ENCODE peak calls at places on chromosomes 13 and 19, in four cellular contexts. One of them, this sample, is unnamed.

GRCh38 chr13:33180009-33180804 is 105.3 kb downstream of the STARD13 start:
- DNase-seq in esophagus squamous epithelium: no peak
- DNase-seq in CD4-positive, CD25-positive, alpha-beta regulatory T cell: no peak
- DNase-seq in endodermal cell: no peak
- DNase-seq in this sample: no peak

GRCh38 chr13:112968380-112968909 is 569 bp upstream of the MCF2L start:
- DNase-seq in CD4-positive, CD25-positive, alpha-beta regulatory T cell: peak; percentile 43
- DNase-seq in esophagus squamous epithelium: no peak
- DNase-seq in endodermal cell: peak; percentile 79
- DNase-seq in this sample: no peak

GRCh38 chr13:46640843-46641242 is 87.9 kb downstream of the LRCH1 start:
- DNase-seq in CD4-positive, CD25-positive, alpha-beta regulatory T cell: no peak
- DNase-seq in endodermal cell: no peak
- DNase-seq in esophagus squamous epithelium: no peak
- DNase-seq in this sample: no peak

GRCh38 chr19:49861127-49861526 is 6.2 kb downstream of the PNKP start:
- DNase-seq in endodermal cell: peak; percentile 77
- DNase-seq in CD4-positive, CD25-positive, alpha-beta regulatory T cell: no peak
- DNase-seq in esophagus squamous epithelium: no peak
- DNase-seq in this sample: no peak

GRCh38 chr13:97205971-97206370 is 16.2 kb upstream of the MBNL2 start:
- DNase-seq in endodermal cell: no peak
- DNase-seq in esophagus squamous epithelium: no peak
- DNase-seq in CD4-positive, CD25-positive, alpha-beta regulatory T cell: no peak
- DNase-seq in this sample: no peak

GRCh38 chr19:50204811-50205675 is 1.6 kb downstream of the MYH14 start:
- DNase-seq in CD4-positive, CD25-positive, alpha-beta regulatory T cell: no peak
- DNase-seq in esophagus squamous epithelium: no peak
- DNase-seq in endodermal cell: peak; percentile 97
- DNase-seq in this sample: no peak

GRCh38 chr13:45933203-45934014 is 81.9 kb upstream of the SIAH3 start:
- DNase-seq in endodermal cell: no peak
- DNase-seq in esophagus squamous epithelium: no peak
- DNase-seq in CD4-positive, CD25-positive, alpha-beta regulatory T cell: no peak
- DNase-seq in this sample: no peak

GRCh38 chr13:42746846-42747245 is 34.5 kb upstream of the FAM216B start:
- DNase-seq in CD4-positive, CD25-positive, alpha-beta regulatory T cell: no peak
- DNase-seq in esophagus squamous epithelium: no peak
- DNase-seq in endodermal cell: no peak
- DNase-seq in this sample: no peak

GRCh38 chr13:30026093-30026492 is 175.7 kb upstream of the UBL3 start:
- DNase-seq in endodermal cell: no peak
- DNase-seq in CD4-positive, CD25-positive, alpha-beta regulatory T cell: no peak
- DNase-seq in esophagus squamous epithelium: no peak
- DNase-seq in this sample: no peak

GRCh38 chr19:42461700-42462324 is 19.1 kb upstream of the CXCL17 start:
- DNase-seq in CD4-positive, CD25-positive, alpha-beta regulatory T cell: no peak
- DNase-seq in endodermal cell: no peak
- DNase-seq in esophagus squamous epithelium: no peak
- DNase-seq in this sample: no peak

GRCh38 chr19:7194566-7194965 is 99.6 kb downstream of the INSR start:
- DNase-seq in esophagus squamous epithelium: no peak
- DNase-seq in CD4-positive, CD25-positive, alpha-beta regulatory T cell: no peak
- DNase-seq in endodermal cell: no peak
- DNase-seq in this sample: no peak

GRCh38 chr13:97753942-97754670 is 199.4 kb upstream of the IPO5 start:
- DNase-seq in CD4-positive, CD25-positive, alpha-beta regulatory T cell: no peak
- DNase-seq in esophagus squamous epithelium: no peak
- DNase-seq in endodermal cell: peak; percentile 81
- DNase-seq in this sample: no peak

GRCh38 chr19:37907735-37908066 is 693 bp downstream of the SIPA1L3 start:
- DNase-seq in CD4-positive, CD25-positive, alpha-beta regulatory T cell: no peak
- DNase-seq in endodermal cell: no peak
- DNase-seq in esophagus squamous epithelium: no peak
- DNase-seq in this sample: no peak

GRCh38 chr19:48501961-48502719 is 9.5 kb downstream of the LMTK3 start:
- DNase-seq in endodermal cell: peak; percentile 100
- DNase-seq in CD4-positive, CD25-positive, alpha-beta regulatory T cell: peak; percentile 67
- DNase-seq in esophagus squamous epithelium: peak; percentile 61
- DNase-seq in this sample: peak; percentile 75

GRCh38 chr13:62320129-62320724 is 904.6 kb upstream of the PCDH20 start:
- DNase-seq in CD4-positive, CD25-positive, alpha-beta regulatory T cell: no peak
- DNase-seq in endodermal cell: no peak
- DNase-seq in esophagus squamous epithelium: no peak
- DNase-seq in this sample: no peak

GRCh38 chr13:87274209-87274819 is 396.9 kb upstream of the SLITRK5 start:
- DNase-seq in endodermal cell: peak; percentile 82
- DNase-seq in CD4-positive, CD25-positive, alpha-beta regulatory T cell: no peak
- DNase-seq in esophagus squamous epithelium: no peak
- DNase-seq in this sample: no peak

GRCh38 chr19:52567921-52568320 is 2.2 kb upstream of the ZNF701 start:
- DNase-seq in esophagus squamous epithelium: no peak
- DNase-seq in CD4-positive, CD25-positive, alpha-beta regulatory T cell: no peak
- DNase-seq in endodermal cell: no peak
- DNase-seq in this sample: no peak

GRCh38 chr13:74114641-74115040 is 19.6 kb downstream of the KLF12 start:
- DNase-seq in endodermal cell: no peak
- DNase-seq in esophagus squamous epithelium: no peak
- DNase-seq in CD4-positive, CD25-positive, alpha-beta regulatory T cell: no peak
- DNase-seq in this sample: no peak

DNA sequence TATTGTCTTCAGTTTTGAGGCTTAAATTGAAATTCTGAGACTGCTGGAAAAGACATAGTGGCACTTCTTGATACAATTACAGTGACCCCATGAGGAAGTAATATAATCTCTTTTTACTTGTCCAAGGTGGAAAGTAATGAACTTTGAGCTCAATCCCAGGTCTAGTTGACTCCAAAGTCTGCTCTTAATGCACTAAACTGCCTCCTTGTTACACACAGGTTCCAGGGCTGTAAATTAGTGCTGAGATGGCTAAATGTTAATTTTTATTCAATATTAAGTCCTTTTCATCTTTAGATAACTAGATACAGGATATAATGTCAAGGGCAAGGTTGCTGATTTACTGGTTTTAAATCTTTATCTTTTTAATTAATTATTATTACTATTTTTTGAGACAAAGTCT is 2.5 kb downstream of the NUDT15 start:
- DNase-seq in CD4-positive, CD25-positive, alpha-beta regulatory T cell: no peak
- DNase-seq in endodermal cell: no peak
- DNase-seq in esophagus squamous epithelium: no peak
- DNase-seq in this sample: no peak
- H3K4me1 ChIP-seq in CD4-positive, CD25-positive, alpha-beta regulatory T cell: peaks cover 25% of the 10 kb centered on the region
- H3K4me1 ChIP-seq in endodermal cell: peaks cover 2% of the 10 kb centered on the region
- H3K4me1 ChIP-seq in esophagus squamous epithelium: no peaks in the 10 kb centered on the region
- H3K4me1 ChIP-seq in this sample: peaks cover 11% of the 10 kb centered on the region

GRCh38 chr13:22161871-22162270 is 491.0 kb downstream of the FGF9 start:
- DNase-seq in CD4-positive, CD25-positive, alpha-beta regulatory T cell: no peak
- DNase-seq in endodermal cell: no peak
- DNase-seq in esophagus squamous epithelium: no peak
- DNase-seq in this sample: no peak

GRCh38 chr13:22168437-22168836 is 497.6 kb downstream of the FGF9 start:
- DNase-seq in endodermal cell: no peak
- DNase-seq in esophagus squamous epithelium: no peak
- DNase-seq in CD4-positive, CD25-positive, alpha-beta regulatory T cell: no peak
- DNase-seq in this sample: no peak

GRCh38 chr13:22162889-22163288 is 492.0 kb downstream of the FGF9 start:
- DNase-seq in CD4-positive, CD25-positive, alpha-beta regulatory T cell: no peak
- DNase-seq in endodermal cell: no peak
- DNase-seq in esophagus squamous epithelium: no peak
- DNase-seq in this sample: no peak
- H3K4me3 ChIP-seq in CD4-positive, CD25-positive, alpha-beta regulatory T cell: peak overlapping the region; percentile 73
- H3K4me3 ChIP-seq in endodermal cell: no peak overlapping the region
- H3K4me3 ChIP-seq in esophagus squamous epithelium: no peak overlapping the region
- H3K4me3 ChIP-seq in this sample: no peak overlapping the region

DNA sequence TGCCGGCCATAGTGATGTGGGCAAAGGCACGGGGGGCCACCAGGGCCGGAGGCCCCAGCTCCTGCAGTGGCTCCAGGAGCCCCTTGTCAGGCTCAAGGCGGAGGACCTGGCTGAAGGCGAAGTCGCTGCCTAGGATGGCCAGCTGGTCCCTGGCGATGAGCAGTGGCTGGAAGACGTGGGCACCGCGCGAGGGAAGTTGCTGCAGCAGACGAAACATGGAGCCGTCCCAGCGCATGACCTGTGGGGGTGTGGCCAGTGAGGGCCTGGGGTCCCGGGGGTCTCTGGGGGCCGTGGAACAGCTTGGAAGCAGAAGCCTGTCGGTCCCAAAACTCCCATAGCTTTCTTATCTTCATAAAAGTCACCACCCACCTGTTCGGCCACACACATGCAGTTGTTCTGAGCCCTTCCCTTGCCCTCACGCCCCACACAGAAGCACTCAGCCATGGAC is 9.6 kb downstream of the LGI4 start:
- DNase-seq in CD4-positive, CD25-positive, alpha-beta regulatory T cell: no peak
- DNase-seq in esophagus squamous epithelium: no peak
- DNase-seq in endodermal cell: no peak
- DNase-seq in this sample: no peak
- H3K4me1 ChIP-seq in CD4-positive, CD25-positive, alpha-beta regulatory T cell: peaks cover 9% of the 10 kb centered on the region
- H3K4me1 ChIP-seq in esophagus squamous epithelium: peaks cover 49% of the 10 kb centered on the region
- H3K4me1 ChIP-seq in endodermal cell: no peaks in the 10 kb centered on the region
- H3K4me1 ChIP-seq in this sample: peaks cover 8% of the 10 kb centered on the region

GRCh38 chr19:11481777-11482383 is 1.0 kb upstream of the ELAVL3 start:
- DNase-seq in endodermal cell: peak; percentile 95
- DNase-seq in esophagus squamous epithelium: no peak
- DNase-seq in CD4-positive, CD25-positive, alpha-beta regulatory T cell: peak; percentile 51
- DNase-seq in this sample: peak; percentile 79
- H3K4me3 ChIP-seq in endodermal cell: no peak overlapping the region
- H3K4me3 ChIP-seq in esophagus squamous epithelium: peak overlapping the region; percentile 39
- H3K4me3 ChIP-seq in CD4-positive, CD25-positive, alpha-beta regulatory T cell: no peak overlapping the region
- H3K4me3 ChIP-seq in this sample: peak overlapping the region; percentile 34

This sample was measured in ascending aorta.